ENCODE peak calls at places on chromosomes 3 and 15, in four cellular contexts. A, J, O and R are unnamed samples.

GRCh38 chr3:125160911-125161371 is 51.6 kb downstream of the SLC12A8 start:
- DNase-seq in A (peak; percentile 92), J (no peak), O (no peak), R (peak; percentile 17)

GRCh38 chr3:69309810-69310209 is 76.1 kb downstream of the FRMD4B start:
- DNase-seq in A (peak; percentile 40), J (no peak), O (no peak), R (peak; percentile 36)

GRCh38 chr3:10950476-10951294 is 41.9 kb upstream of the SLC6A1 start:
- DNase-seq in A (peak; percentile 32), J (no peak), O (no peak), R (peak; percentile 4)

GRCh38 chr3:184598220-184598927 is 36.8 kb downstream of the EPHB3 start:
- DNase-seq in A (no peak), J (no peak), O (no peak), R (no peak)

GRCh38 chr3:23832523-23832922 is 26.8 kb downstream of the UBE2E1 start:
- DNase-seq in A (peak; percentile 26), J (no peak), O (no peak), R (no peak)

GRCh38 chr15:28105793-28106192 is 6.7 kb upstream of the OCA2 start:
- DNase-seq in A (no peak), J (no peak), O (no peak), R (no peak)

GRCh38 chr3:100400424-100400781 is 486 bp downstream of the TOMM70 start:
- DNase-seq in A (peak; percentile 12), J (peak; percentile 61), O (no peak), R (no peak)

GRCh38 chr3:62940763-62941632 is 65.8 kb upstream of the CADPS start:
- DNase-seq in A (peak; percentile 72), J (no peak), O (no peak), R (no peak)

GRCh38 chr15:71440479-71441071 is 325.3 kb downstream of the THSD4 start:
- DNase-seq in A (peak; percentile 66), J (no peak), O (no peak), R (peak; percentile 56)

GRCh38 chr3:100411091-100411982 is 10.0 kb downstream of the LNP1 start:
- DNase-seq in A (no peak), J (no peak), O (no peak), R (no peak)

GRCh38 chr15:33844186-33844585 is 124.1 kb upstream of the CHRM5 start:
- DNase-seq in A (no peak), J (no peak), O (no peak), R (no peak)

GRCh38 chr15:45431502-45431901 is 53.2 kb upstream of the GATM start:
- DNase-seq in A (no peak), J (no peak), O (no peak), R (no peak)

GRCh38 chr3:104412608-104413580 is 953.8 kb upstream of the ALCAM start:
- DNase-seq in A (no peak), J (no peak), O (no peak), R (no peak)

GRCh38 chr15:88604381-88604951 is 16.7 kb upstream of the AEN start:
- DNase-seq in A (no peak), J (no peak), O (no peak), R (no peak)
- H3K4me3 ChIP-seq in A (no peak overlapping the region), J (peak overlapping the region; percentile 34), O (peak overlapping the region; percentile 18), R (no peak overlapping the region)

GRCh38 chr3:37704129-37704528 is 157.6 kb upstream of the CTDSPL start:
- DNase-seq in A (no peak), J (no peak), O (no peak), R (no peak)

GRCh38 chr3:37701729-37702128 is 160.0 kb upstream of the CTDSPL start:
- DNase-seq in A (no peak), J (no peak), O (no peak), R (no peak)

GRCh38 chr3:37703633-37704032 is 158.0 kb upstream of the CTDSPL start:
- DNase-seq in A (peak; percentile 20), J (no peak), O (no peak), R (no peak)

GRCh38 chr3:37702478-37703154 is 159.1 kb upstream of the CTDSPL start:
- DNase-seq in A (no peak), J (no peak), O (no peak), R (no peak)

DNA sequence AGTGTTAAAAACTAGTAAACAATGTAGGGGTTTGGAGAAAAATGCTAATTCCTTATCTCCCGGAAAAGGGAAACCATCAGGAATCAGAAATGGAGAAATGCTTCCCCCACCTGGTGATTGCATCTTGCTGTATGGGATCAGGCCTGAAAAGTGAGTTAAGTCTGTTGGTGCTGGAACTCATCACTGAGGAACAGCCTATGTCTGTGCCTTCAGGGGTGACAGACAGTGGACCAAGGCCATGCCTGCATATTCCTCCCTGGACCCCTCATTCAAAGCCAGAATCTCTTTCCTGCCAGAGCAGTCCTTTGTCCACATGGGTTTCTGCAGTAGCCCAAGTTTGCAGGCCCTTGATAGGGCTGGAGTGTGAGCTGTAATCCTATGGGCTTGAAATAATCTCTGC is 160.8 kb upstream of the CTDSPL start:
- DNase-seq in A (no peak), J (no peak), O (no peak), R (peak; percentile 15)
- TF ChIP-seq CTCF in A (no peak), J (peak; percentile 33), O (peak; percentile 32), R (peak; percentile 74)

GRCh38 chr3:15295506-15295905 is 36.9 kb downstream of the SH3BP5 start:
- DNase-seq in A (peak; percentile 96), J (no peak), O (no peak), R (no peak)
- H3K4me3 ChIP-seq in A (no peak overlapping the region), J (no peak overlapping the region), O (no peak overlapping the region), R (no peak overlapping the region)

GRCh38 chr15:78315686-78316085 is 16.3 kb upstream of the SKIC8 start:
- DNase-seq in A (no peak), J (no peak), O (no peak), R (no peak)

GRCh38 chr15:78319588-78319987 is 20.2 kb upstream of the SKIC8 start:
- DNase-seq in A (no peak), J (no peak), O (no peak), R (no peak)

GRCh38 chr15:78316211-78317077 is 17.0 kb upstream of the SKIC8 start:
- DNase-seq in A (no peak), J (peak; percentile 19), O (peak; percentile 61), R (no peak)

GRCh38 chr15:78320173-78320572 is 20.0 kb upstream of the CRABP1 start:
- DNase-seq in A (no peak), J (no peak), O (no peak), R (no peak)

DNA sequence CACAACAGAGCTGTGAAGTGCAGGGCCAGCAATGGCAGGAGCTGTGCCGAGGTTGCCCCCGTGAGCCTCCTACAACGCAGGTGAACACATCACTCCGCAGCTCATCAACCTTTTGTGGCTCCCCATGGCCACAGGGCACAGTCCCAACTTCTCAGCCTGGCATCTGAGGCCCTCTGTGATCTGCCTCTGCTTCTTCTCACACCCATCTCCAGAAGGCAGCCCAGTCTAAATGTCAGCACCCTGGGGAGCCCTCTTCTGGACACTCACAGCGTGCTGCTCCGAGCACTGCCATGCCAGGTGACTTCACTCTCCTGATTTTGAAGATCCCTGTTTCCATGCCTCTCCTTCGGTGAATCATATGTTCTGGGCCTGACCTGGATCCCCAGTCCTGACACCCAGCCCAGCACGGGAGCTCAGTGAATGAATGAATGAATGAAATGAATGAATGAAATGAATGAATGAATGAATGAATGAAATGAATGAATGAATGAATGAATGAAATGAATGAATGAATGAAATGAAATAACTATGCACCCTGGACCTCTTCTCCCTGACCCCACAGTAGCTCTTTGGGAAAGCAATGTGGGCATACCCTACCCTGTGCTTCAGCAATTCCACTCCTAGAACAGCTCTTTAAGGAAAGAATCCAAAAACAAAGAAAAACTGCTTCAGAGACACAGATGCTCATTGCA is 17.9 kb upstream of the SKIC8 start:
- DNase-seq in A (no peak), J (peak; percentile 26), O (peak; percentile 33), R (no peak)
- TF ChIP-seq CTCF in A (peak; percentile 33), J (no peak), O (no peak), R (peak; percentile 44)

GRCh38 chr3:158102219-158102612 is 4.0 kb downstream of the SHOX2 start:
- DNase-seq in A (no peak), J (no peak), O (no peak), R (no peak)
- H3K4me3 ChIP-seq in A (no peak overlapping the region), J (no peak overlapping the region), O (no peak overlapping the region), R (no peak overlapping the region)

GRCh38 chr3:32288819-32289218 is 50.3 kb downstream of the CMTM8 start:
- DNase-seq in A (no peak), J (no peak), O (no peak), R (no peak)
- TF ChIP-seq CTCF in A (no peak), J (no peak), O (no peak), R (no peak)

GRCh38 chr3:75396316-75396802 is 267.8 kb upstream of the FRG2C start:
- DNase-seq in A (no peak), J (no peak), O (no peak), R (no peak)
- H3K4me3 ChIP-seq in A (no peak overlapping the region), J (peak overlapping the region; percentile 47), O (peak overlapping the region; percentile 25), R (no peak overlapping the region)

GRCh38 chr15:92305342-92305741 is 88.3 kb upstream of the ST8SIA2 start:
- DNase-seq in A (no peak), J (no peak), O (no peak), R (no peak)

GRCh38 chr15:92304239-92304975 is 89.3 kb upstream of the ST8SIA2 start:
- DNase-seq in A (no peak), J (no peak), O (no peak), R (no peak)

GRCh38 chr15:92306662-92307061 is 87.0 kb upstream of the ST8SIA2 start:
- DNase-seq in A (peak; percentile 9), J (no peak), O (no peak), R (no peak)
- TF ChIP-seq CTCF in A (no peak), J (no peak), O (no peak), R (peak; percentile 26)

DNA sequence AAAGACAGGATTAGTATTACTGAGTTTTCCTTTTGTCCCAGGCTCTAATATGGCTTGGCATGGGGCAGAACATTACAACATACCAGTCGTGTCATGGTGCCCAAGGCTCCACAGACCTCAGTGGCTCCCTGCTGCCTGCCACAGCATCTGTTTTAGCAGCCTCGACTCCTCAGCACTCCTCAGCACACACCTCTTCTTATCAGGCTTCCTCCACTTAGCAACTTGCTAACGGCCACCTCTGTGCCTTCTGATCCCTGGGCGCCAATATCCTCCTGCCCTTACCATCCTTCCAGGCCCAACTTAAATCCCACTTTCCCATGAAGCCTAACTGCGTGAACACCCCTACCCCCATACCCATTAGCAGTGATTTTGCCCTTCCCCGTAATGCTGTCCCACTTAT is 6.2 kb upstream of the CAPN3 start:
- DNase-seq in A (no peak), J (no peak), O (no peak), R (no peak)
- H3K4me3 ChIP-seq in A (no peak overlapping the region), J (no peak overlapping the region), O (no peak overlapping the region), R (no peak overlapping the region)

DNA sequence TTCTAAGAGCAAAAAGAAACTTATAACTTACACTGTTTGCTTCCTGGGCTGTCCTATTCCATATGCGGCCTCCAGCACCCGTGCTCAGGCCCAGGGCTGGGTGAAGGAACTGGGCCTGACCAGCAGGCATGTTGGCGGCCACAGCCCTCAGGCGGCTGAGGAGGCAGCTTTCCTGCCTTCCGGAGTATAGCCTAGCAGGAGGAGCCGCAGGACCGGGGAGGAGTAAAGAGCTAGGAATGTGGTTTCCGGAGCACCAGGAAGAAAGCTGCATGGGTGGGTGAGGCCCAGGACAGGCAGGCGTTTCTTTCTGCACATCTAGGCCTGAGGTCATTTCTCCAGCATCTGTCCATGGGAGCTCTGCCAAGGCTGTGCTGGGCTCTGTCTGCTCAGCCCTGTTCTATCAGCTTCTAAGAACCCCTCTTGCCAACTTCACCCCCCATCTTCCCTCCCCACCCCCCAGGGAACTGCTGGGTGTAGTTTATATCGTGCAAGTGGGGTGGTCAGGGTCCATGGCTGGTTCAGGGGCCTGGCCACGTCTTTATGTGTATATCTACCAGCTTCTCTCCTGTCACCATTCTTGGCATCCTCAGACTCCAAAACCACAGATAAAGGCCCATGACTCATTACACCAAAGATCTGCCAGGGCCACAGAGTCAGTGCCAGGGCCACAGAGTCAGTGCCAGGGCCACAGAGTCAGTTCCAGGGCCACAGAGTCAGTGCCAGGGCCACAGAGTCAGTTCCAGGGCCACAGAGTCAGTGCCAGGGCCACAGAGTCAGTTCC is 7.8 kb upstream of the KIF7 start:
- DNase-seq in A (peak; percentile 93), J (peak; percentile 73), O (peak; percentile 66), R (no peak)
- TF ChIP-seq CTCF in A (peak; percentile 6), J (no peak), O (no peak), R (no peak)